ENCODE peak calls at places on chromosome 12, in four cellular contexts. J, W, D and T are unnamed samples. For H3K27me3 and H3K4me1, the result is how much of the 10 kb centered on the place peaks cover.

GRCh38 chr12:20513189-20513588 is 144.9 kb downstream of the PDE3A start:
- DNase-seq in J (no peak), W (peak), D (no peak), T (no peak)

GRCh38 chr12:90061834-90062233 is 353.2 kb upstream of the ATP2B1 start:
- DNase-seq in J (no peak), W (peak), D (no peak), T (no peak)

GRCh38 chr12:27785882-27786570 is 6.0 kb upstream of the MANSC4 start:
- DNase-seq in J (no peak), W (peak), D (no peak), T (no peak)

GRCh38 chr12:1744932-1745331 is 54.1 kb downstream of the ADIPOR2 start:
- DNase-seq in J (no peak), W (peak), D (no peak), T (no peak)

GRCh38 chr12:53190108-53190729 is 9.5 kb upstream of the CSAD start:
- DNase-seq in J (peak), W (peak), D (peak), T (no peak)

GRCh38 chr12:40016960-40017359 is 88.9 kb downstream of the SLC2A13 start:
- DNase-seq in J (no peak), W (peak), D (no peak), T (no peak)

GRCh38 chr12:23488130-23488529 is 461.3 kb downstream of the SOX5 start:
- DNase-seq in J (no peak), W (no peak), D (no peak), T (no peak)

GRCh38 chr12:20421338-20421890 is 53.1 kb downstream of the PDE3A start:
- DNase-seq in J (no peak), W (no peak), D (no peak), T (no peak)

GRCh38 chr12:49088190-49088931 is 6.2 kb downstream of the DHH start:
- DNase-seq in J (peak), W (peak), D (peak), T (peak)

GRCh38 chr12:98948566-98948965 is 303.5 kb downstream of the APAF1 start:
- DNase-seq in J (no peak), W (no peak), D (no peak), T (no peak)

GRCh38 chr12:14621821-14622220 is 54.1 kb upstream of the PLBD1 start:
- DNase-seq in J (no peak), W (no peak), D (no peak), T (no peak)

GRCh38 chr12:106329231-106329985 is 26.9 kb downstream of the TCP11L2 start:
- DNase-seq in J (no peak), W (peak), D (no peak), T (no peak)

GRCh38 chr12:72511906-72512305 is 239.7 kb downstream of the TRHDE start:
- DNase-seq in J (no peak), W (peak), D (peak), T (no peak)

GRCh38 chr12:46198913-46199312 is 69.9 kb downstream of the SLC38A1 start:
- DNase-seq in J (no peak), W (no peak), D (no peak), T (no peak)

GRCh38 chr12:32947203-32947795 is 50.7 kb upstream of the PKP2 start:
- DNase-seq in J (no peak), W (no peak), D (no peak), T (no peak)

GRCh38 chr12:41980390-41980789 is 164.3 kb downstream of the GXYLT1 start:
- DNase-seq in J (no peak), W (no peak), D (no peak), T (no peak)

GRCh38 chr12:88946377-88946997 is 366.2 kb upstream of the KITLG start:
- DNase-seq in J (no peak), W (peak), D (no peak), T (no peak)

GRCh38 chr12:84599539-84599938 is 313.1 kb downstream of the SLC6A15 start:
- DNase-seq in J (no peak), W (peak), D (no peak), T (no peak)

GRCh38 chr12:6752181-6752930 is 585 bp downstream of the MLF2 start:
- DNase-seq in J (no peak), W (peak), D (peak), T (no peak)

GRCh38 chr12:108173160-108173559 is 44.1 kb downstream of the WSCD2 start:
- DNase-seq in J (no peak), W (no peak), D (no peak), T (no peak)

GRCh38 chr12:18753481-18754117 is 15.7 kb downstream of the CAPZA3 start:
- DNase-seq in J (no peak), W (peak), D (no peak), T (no peak)

GRCh38 chr12:34298176-34298970 is 276.1 kb downstream of the ALG10 start:
- DNase-seq in J (peak), W (no peak), D (no peak), T (no peak)

GRCh38 chr12:130761537-130762318 is 45.6 kb upstream of the RIMBP2 start:
- DNase-seq in J (no peak), W (peak), D (peak), T (no peak)

GRCh38 chr12:13171921-13172859 is 24.3 kb upstream of the EMP1 start:
- DNase-seq in J (no peak), W (peak), D (peak), T (peak)

GRCh38 chr12:10361622-10362021 is 28.2 kb downstream of the KLRK1 start:
- DNase-seq in J (no peak), W (peak), D (no peak), T (no peak)

GRCh38 chr12:130804216-130804615 is 34.8 kb downstream of the STX2 start:
- DNase-seq in J (no peak), W (no peak), D (no peak), T (no peak)

GRCh38 chr12:61095131-61095530 is 1165.1 kb upstream of the USP15 start:
- DNase-seq in J (no peak), W (peak), D (no peak), T (no peak)

GRCh38 chr12:6774557-6775062 is 2.3 kb downstream of the LAG3 start:
- DNase-seq in J (no peak), W (no peak), D (no peak), T (no peak)

GRCh38 chr12:47748507-47748828 is 10.2 kb downstream of the RAPGEF3 start:
- DNase-seq in J (no peak), W (no peak), D (no peak), T (no peak)

GRCh38 chr12:41983394-41983793 is 161.3 kb downstream of the GXYLT1 start:
- DNase-seq in J (no peak), W (no peak), D (no peak), T (no peak)

GRCh38 chr12:20628388-20628787 is 66.7 kb upstream of the SLCO1C1 start:
- DNase-seq in J (no peak), W (no peak), D (no peak), T (no peak)

GRCh38 chr12:129196927-129197326 is 343.6 kb downstream of the GLT1D1 start:
- DNase-seq in J (no peak), W (no peak), D (no peak), T (no peak)

GRCh38 chr12:131799828-131800593 is 28.2 kb upstream of the MMP17 start:
- DNase-seq in J (no peak), W (no peak), D (no peak), T (no peak)

GRCh38 chr12:80045594-80045993 is 53.7 kb upstream of the OTOGL start:
- DNase-seq in J (no peak), W (peak), D (no peak), T (no peak)

GRCh38 chr12:68896881-68897540 is 36.0 kb downstream of the CPM start:
- DNase-seq in J (no peak), W (no peak), D (no peak), T (no peak)

GRCh38 chr12:6500466-6500865 is 6.6 kb downstream of the NCAPD2 start:
- DNase-seq in J (no peak), W (no peak), D (no peak), T (no peak)

GRCh38 chr12:6361834-6362233 is 13.5 kb downstream of the SCNN1A start:
- DNase-seq in J (peak), W (no peak), D (peak), T (peak)

GRCh38 chr12:56792678-56793077 is 29.6 kb downstream of the HSD17B6 start:
- DNase-seq in J (no peak), W (no peak), D (no peak), T (no peak)

GRCh38 chr12:56781726-56782125 is 18.6 kb downstream of the HSD17B6 start:
- DNase-seq in J (no peak), W (no peak), D (no peak), T (no peak)

GRCh38 chr12:56785141-56785865 is 22.2 kb downstream of the HSD17B6 start:
- DNase-seq in J (no peak), W (no peak), D (no peak), T (no peak)

GRCh38 chr12:56785874-56786273 is 22.8 kb downstream of the HSD17B6 start:
- DNase-seq in J (no peak), W (no peak), D (no peak), T (no peak)

DNA sequence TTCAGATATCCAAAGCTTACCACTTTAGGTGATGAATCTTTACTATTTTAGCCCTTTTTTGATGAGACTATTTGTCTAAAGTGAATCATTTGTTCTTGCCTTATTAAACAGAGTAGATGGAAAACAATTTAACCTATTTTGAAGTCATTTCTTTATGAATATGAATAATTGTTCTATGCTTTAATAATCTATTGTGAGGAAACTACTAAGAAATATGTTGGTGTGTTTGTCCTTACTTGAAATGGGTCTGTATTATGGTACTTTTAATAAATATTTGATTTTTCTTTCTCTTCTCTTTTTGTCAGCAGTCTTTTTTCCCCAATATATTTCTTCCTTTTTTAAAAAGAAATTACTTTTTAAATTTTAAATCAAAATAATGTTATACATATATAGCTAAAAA is 24.4 kb downstream of the HSD17B6 start:
- DNase-seq in J (no peak), W (no peak), D (no peak), T (no peak)
- H3K27me3 ChIP-seq in J (under half), W (under half), D (under half), T (under half)

DNA sequence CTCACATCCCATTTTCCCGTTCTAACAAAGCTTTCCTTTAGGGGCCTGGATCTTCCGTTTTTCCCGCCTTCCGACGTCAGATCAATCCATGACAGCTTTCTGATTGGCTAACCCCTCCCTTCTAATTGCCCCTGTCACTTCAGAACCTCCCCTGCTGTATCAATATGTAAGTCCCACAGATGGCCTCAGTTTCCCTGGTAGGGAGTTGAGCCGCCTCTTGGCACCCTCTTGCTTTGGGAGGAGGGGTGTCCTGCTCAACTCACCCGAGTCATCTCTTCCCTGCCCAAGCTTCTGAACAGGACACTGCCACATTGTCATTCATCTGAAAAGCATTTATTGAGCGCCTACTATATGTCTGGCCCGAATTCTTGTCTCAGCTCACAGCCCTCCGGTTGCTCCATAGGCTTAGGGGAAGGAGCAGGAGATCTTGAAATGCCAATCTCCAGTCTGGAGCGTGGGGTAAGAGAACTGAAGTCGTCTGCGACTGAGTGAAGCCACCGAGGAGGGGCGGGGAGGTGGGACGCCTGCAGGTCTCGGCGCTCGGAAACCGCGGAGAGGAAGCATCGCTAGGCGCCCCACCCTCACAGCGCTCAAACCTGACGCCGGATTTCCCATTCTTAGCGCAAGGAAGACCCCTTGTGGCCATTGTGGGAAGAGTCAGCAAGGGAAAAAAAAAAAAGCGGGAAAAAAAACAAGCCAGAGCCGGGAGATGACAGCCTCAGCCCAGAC is 28.0 kb upstream of the SMUG1 start:
- DNase-seq in J (peak), W (peak), D (peak), T (no peak)
- H3K4me3 ChIP-seq in J (peak), W (peak), D (no peak), T (no peak)

DNA sequence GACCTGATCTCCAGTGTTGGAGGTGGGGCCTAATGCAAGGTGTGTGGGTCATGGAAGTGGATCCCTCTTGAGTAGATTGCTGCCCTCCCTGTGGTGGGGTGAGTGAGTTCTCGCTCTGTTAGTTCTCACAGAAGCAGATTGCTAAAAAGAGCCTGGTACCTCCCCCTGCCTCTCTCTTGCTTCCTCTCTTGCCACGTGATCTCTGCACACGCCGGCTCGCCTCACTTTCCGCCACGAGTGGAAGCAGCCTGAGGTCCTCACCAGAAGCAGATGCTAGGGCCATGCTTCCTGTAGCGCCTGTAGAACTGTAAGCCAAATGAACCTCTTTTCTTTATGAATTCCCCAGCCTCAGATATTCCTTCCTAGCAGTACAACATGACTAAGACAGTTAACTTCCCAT is 76.1 kb downstream of the ETV6 start:
- DNase-seq in J (no peak), W (no peak), D (no peak), T (no peak)
- H3K4me1 ChIP-seq in J (under half), W (under half), D (half or more), T (under half)

DNA sequence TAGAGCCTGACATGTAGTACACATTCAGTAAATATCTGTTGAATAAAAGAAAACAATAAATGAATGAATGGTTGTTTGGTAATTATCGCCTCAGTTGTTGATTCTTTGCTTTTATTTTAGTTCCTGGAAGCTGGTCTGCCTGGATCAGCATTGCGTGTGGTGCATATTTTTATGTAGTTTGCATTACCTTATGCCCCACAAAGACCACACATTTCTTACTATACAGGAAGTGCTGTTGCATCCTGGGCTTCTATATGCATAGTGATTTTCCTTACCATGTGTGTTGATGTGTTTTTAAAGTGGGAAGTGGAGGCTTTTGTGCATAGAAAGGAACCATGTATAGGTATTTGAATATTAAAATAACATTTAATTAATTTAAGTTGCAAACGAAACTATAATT is 43.6 kb downstream of the DYRK2 start:
- DNase-seq in J (no peak), W (no peak), D (no peak), T (no peak)
- H3K27me3 ChIP-seq in J (under half), W (under half), D (under half), T (under half)

DNA sequence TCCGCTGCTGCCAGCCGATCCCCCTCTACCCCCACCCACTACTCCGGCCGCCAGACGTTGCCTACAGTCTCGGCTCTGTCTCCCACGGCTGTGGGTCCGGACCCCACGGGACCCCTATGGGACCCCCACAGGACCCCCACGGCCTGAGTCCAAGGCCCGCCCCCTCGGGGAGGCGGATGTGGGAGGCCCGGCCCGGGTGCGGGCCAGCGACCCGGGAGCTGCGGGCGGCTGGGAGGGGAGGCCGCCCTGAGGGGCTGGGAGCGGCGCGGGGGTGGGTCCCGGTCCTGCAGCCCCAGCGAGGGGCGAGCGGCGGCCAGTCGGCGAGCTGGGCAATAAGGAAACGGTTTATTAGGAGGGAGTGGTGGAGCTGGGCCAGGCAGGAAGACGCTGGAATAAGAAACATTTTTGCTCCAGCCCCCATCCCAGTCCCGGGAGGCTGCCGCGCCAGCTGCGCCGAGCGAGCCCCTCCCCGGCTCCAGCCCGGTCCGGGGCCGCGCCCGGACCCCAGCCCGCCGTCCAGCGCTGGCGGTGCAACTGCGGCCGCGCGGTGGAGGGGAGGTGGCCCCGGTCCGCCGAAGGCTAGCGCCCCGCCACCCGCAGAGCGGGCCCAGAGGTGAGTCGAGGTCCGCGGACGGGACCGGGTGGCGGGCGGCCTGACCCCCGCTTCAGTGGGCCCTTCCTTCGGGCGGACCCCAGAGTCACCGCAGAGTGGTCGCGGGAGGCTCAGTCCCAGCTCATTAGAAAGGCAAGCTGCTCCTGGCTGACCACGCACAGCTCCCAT is at the start of gene ACVRL1:
- DNase-seq in J (no peak), W (peak), D (no peak), T (peak)
- H3K4me3 ChIP-seq in J (peak), W (peak), D (no peak), T (no peak)

DNA sequence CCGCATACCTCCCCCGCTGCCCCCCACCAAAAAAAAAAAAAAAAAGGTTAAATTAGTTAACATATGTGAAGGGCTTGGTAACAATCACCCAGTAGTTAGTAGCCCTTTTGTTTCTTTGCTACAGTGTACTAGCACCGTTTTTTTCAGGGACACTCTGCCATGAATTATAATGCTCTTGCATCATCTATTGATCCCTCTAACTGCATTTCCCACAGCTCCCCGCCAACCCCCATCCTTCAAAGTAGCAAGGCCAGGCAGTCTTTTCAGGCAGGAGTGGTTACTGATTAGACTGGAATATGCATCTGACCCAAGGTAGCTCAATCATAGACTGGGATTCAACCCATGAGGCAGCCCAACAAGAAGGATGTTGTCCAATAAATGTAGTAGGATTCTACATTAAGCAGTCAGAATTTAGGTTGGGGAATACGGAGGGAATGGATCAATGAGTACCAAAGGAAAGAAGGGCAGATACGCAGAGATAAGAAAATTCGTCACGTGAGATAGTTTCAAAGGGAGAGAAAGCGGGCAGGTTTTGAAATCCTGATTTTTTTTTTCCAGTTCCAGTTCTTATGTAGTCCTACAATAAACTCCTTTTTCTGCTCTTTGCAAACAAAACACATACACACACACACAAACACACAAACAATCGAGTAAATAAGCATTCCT is 39.8 kb upstream of the CRACR2A start:
- DNase-seq in J (no peak), W (no peak), D (peak), T (no peak)
- H3K4me1 ChIP-seq in J (under half), W (under half), D (under half), T (under half)